ENCODE peak calls at places on chromosome 3, in eight cellular contexts. I, P, Q, T, L, A, E and G are unnamed samples.

GRCh38 chr3:82641701-82642100 is 880.3 kb upstream of the GBE1 start:
- DNase-seq in A (no peak), E (no peak), Q (no peak), L (no peak), I (no peak), P (no peak), T (no peak), G (no peak)

GRCh38 chr3:150547045-150547753 is 612 bp downstream of the EIF2A start:
- DNase-seq in T (peak; percentile 53), L (no peak), P (no peak), I (peak; percentile 29), Q (no peak), A (no peak), E (no peak), G (no peak)

GRCh38 chr3:13332158-13332557 is 88.0 kb downstream of the NUP210 start:
- DNase-seq in A (no peak), L (no peak), P (no peak), I (no peak), T (no peak), Q (no peak), E (no peak), G (no peak)

GRCh38 chr3:56667973-56668579 is 15.0 kb downstream of the TASOR start:
- DNase-seq in T (no peak), I (no peak), Q (no peak), A (no peak), L (no peak), P (no peak), E (no peak), G (no peak)

GRCh38 chr3:57004154-57004730 is 56.2 kb upstream of the SPATA12 start:
- DNase-seq in A (no peak), E (no peak), Q (no peak), P (peak; percentile 51), I (no peak), L (no peak), T (no peak), G (no peak)

GRCh38 chr3:56928379-56929068 is 126.8 kb upstream of the ARHGEF3 start:
- DNase-seq in A (no peak), T (no peak), P (no peak), L (peak; percentile 26), Q (no peak), I (peak; percentile 64), E (no peak), G (peak; percentile 14)

GRCh38 chr3:39226106-39226741 is 33.8 kb upstream of the XIRP1 start:
- DNase-seq in P (no peak), T (no peak), E (no peak), Q (no peak), L (no peak), I (no peak), A (no peak), G (no peak)

GRCh38 chr3:43302116-43302880 is 16.0 kb downstream of the SNRK start:
- DNase-seq in L (no peak), T (no peak), P (no peak), E (no peak), Q (no peak), I (no peak), A (no peak), G (no peak)

GRCh38 chr3:52649461-52650210 is 36.1 kb downstream of the PBRM1 start:
- DNase-seq in T (peak; percentile 66), Q (no peak), E (no peak), I (peak; percentile 65), A (no peak), P (no peak), L (no peak), G (peak; percentile 74)

GRCh38 chr3:167731393-167731792 is 3.3 kb downstream of the PDCD10 start:
- DNase-seq in L (no peak), Q (no peak), E (no peak), P (no peak), I (no peak), A (no peak), T (no peak), G (no peak)

GRCh38 chr3:158739661-158740060 is 7.4 kb upstream of the RARRES1 start:
- DNase-seq in T (no peak), I (no peak), Q (no peak), P (no peak), L (no peak), A (no peak), E (no peak), G (no peak)

GRCh38 chr3:8562081-8562595 is 60.5 kb downstream of the LMCD1 start:
- DNase-seq in E (no peak), P (no peak), T (no peak), L (no peak), Q (no peak), A (no peak), I (peak; percentile 36), G (no peak)

GRCh38 chr3:55519016-55519415 is 31.9 kb upstream of the WNT5A start:
- DNase-seq in E (no peak), Q (no peak), A (no peak), I (peak; percentile 25), P (no peak), L (no peak), T (peak; percentile 11), G (peak; percentile 71)

GRCh38 chr3:129305592-129306091 is 27.0 kb downstream of the HMCES start:
- DNase-seq in L (peak; percentile 100), Q (peak; percentile 85), A (peak; percentile 96), E (peak; percentile 93), T (peak; percentile 95), I (peak; percentile 93), P (no peak), G (peak; percentile 57)

GRCh38 chr3:158794936-158795518 is 6.8 kb upstream of the MFSD1 start:
- DNase-seq in I (peak; percentile 68), L (peak; percentile 63), A (no peak), E (no peak), Q (no peak), T (peak; percentile 67), P (peak; percentile 20), G (peak; percentile 52)

GRCh38 chr3:45759851-45760250 is 36.5 kb downstream of the SLC6A20 start:
- DNase-seq in I (no peak), E (no peak), P (no peak), T (no peak), L (no peak), Q (no peak), A (peak; percentile 39), G (no peak)

GRCh38 chr3:148697311-148698189 is at the start of gene AGTR1:
- DNase-seq in L (peak; percentile 84), I (peak; percentile 53), P (peak; percentile 80), A (peak; percentile 78), E (peak; percentile 82), Q (peak; percentile 2), T (peak; percentile 11), G (peak; percentile 21)

GRCh38 chr3:48915296-48915695 is 3.3 kb upstream of the ARIH2 start:
- DNase-seq in E (no peak), I (no peak), A (no peak), P (no peak), T (peak; percentile 58), L (no peak), Q (no peak), G (no peak)

GRCh38 chr3:116384717-116385116 is 60.6 kb downstream of the LSAMP start:
- DNase-seq in P (no peak), L (no peak), E (no peak), T (no peak), Q (no peak), A (no peak), I (no peak), G (no peak)

GRCh38 chr3:134059680-134060560 is 30.2 kb upstream of the SLCO2A1 start:
- DNase-seq in E (peak; percentile 15), Q (no peak), L (no peak), T (no peak), P (no peak), A (no peak), I (peak; percentile 37), G (peak; percentile 41)

GRCh38 chr3:121786485-121786884 is 36.9 kb upstream of the GOLGB1 start:
- DNase-seq in I (peak; percentile 55), P (no peak), Q (no peak), T (peak; percentile 17), E (no peak), A (no peak), L (no peak), G (no peak)

GRCh38 chr3:165939141-165939540 is 101.9 kb upstream of the BCHE start:
- DNase-seq in P (no peak), L (no peak), A (no peak), Q (no peak), T (no peak), E (no peak), I (no peak), G (no peak)

GRCh38 chr3:52397676-52398399 is 47.1 kb downstream of the SEMA3G start:
- DNase-seq in A (no peak), Q (no peak), P (no peak), L (no peak), E (no peak), T (no peak), I (no peak), G (peak; percentile 6)

GRCh38 chr3:186784820-186785516 is 1.6 kb downstream of the EIF4A2 start:
- DNase-seq in I (peak; percentile 3), Q (no peak), P (no peak), T (no peak), L (no peak), A (no peak), E (no peak), G (no peak)

GRCh38 chr3:73765878-73766564 is 141.3 kb upstream of the PDZRN3 start:
- DNase-seq in L (no peak), I (no peak), A (no peak), Q (no peak), T (no peak), P (no peak), E (no peak), G (no peak)
- H3K4me3 ChIP-seq in L (no peak overlapping the region), I (no peak overlapping the region), A (no peak overlapping the region), Q (peak overlapping the region; percentile 63), T (no peak overlapping the region), P (no peak overlapping the region), E (no peak overlapping the region), G (peak overlapping the region; percentile 34)

GRCh38 chr3:87792532-87793321 is 266.1 kb downstream of the CGGBP1 start:
- DNase-seq in I (no peak), L (peak; percentile 65), E (no peak), T (no peak), Q (no peak), A (no peak), P (peak; percentile 19), G (peak; percentile 2)
- TF ChIP-seq CTCF in I (no peak), L (peak; percentile 42), E (no peak), T (no peak), Q (no peak), A (no peak), P (no peak), G (no peak)

DNA sequence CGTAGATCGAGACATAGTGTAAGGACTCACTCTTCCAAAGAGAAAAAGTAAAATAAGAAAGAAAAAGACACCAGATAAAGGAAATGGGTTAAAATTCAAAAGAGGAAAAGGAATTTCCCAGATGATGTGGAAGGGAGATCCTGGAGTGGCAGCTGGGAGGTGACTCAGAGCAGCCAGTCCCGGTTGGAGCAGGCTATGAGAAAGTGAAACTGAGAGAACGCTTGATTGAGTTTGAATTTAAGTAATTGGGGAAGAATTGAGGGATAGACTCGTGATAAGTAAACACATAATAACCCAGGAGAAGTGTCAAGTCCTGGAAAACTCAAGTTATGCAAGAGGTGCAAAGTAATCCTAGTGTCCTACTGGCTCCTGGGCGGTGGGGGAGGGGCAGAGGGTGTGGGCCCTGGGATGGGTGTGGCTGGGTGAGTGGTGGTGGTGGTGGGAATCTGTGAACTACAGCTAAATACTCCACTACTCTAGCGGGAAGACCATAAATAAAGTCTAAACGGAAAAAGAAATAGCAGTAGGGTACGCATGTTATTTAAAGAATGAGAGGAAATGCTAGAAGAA is 1.2 kb downstream of the PRR20G start:
- DNase-seq in P (no peak), L (no peak), T (peak; percentile 5), E (no peak), Q (no peak), I (no peak), A (no peak), G (peak; percentile 7)
- H3K4me3 ChIP-seq in P (no peak overlapping the region), L (no peak overlapping the region), T (no peak overlapping the region), E (no peak overlapping the region), Q (no peak overlapping the region), I (no peak overlapping the region), A (no peak overlapping the region), G (peak overlapping the region; percentile 7)

GRCh38 chr3:112199622-112200316 is 66.7 kb upstream of the GCSAM start:
- DNase-seq in I (no peak), L (no peak), A (no peak), E (no peak), P (no peak), Q (no peak), T (no peak), G (peak; percentile 4)
- TF ChIP-seq CTCF in I (no peak), L (no peak), A (no peak), E (no peak), P (no peak), Q (no peak), T (no peak), G (no peak)